ENCODE peak calls at places on chromosome 3, in seven cellular contexts. A, W, P, O, T, J and B are unnamed samples.

GRCh38 chr3:195227871-195228270 is 43.1 kb downstream of the XXYLT1 start:
- DNase-seq in T (no peak), J (no peak), W (no peak), P (no peak), O (no peak), A (peak), B (no peak)

GRCh38 chr3:8784676-8785435 is 15.4 kb upstream of the OXTR start:
- DNase-seq in W (no peak), T (no peak), O (no peak), A (no peak), J (no peak), P (no peak), B (no peak)

GRCh38 chr3:54960066-54960465 is 32.2 kb upstream of the LRTM1 start:
- DNase-seq in P (no peak), T (no peak), A (no peak), J (peak), O (peak), W (no peak), B (no peak)

GRCh38 chr3:169813757-169814517 is 1.2 kb upstream of the LRRC34 start:
- DNase-seq in J (no peak), P (no peak), A (peak), O (no peak), W (no peak), T (peak), B (peak)

GRCh38 chr3:149989307-149989706 is 18.6 kb upstream of the PFN2 start:
- DNase-seq in O (no peak), J (no peak), P (no peak), T (no peak), A (no peak), W (no peak), B (no peak)

GRCh38 chr3:142657033-142657432 is 60.8 kb downstream of the PLS1 start:
- DNase-seq in O (no peak), T (no peak), P (no peak), A (no peak), W (no peak), J (no peak), B (no peak)

GRCh38 chr3:114318295-114318694 is 24.5 kb downstream of the TIGIT start:
- DNase-seq in W (no peak), O (no peak), J (no peak), T (no peak), A (no peak), P (no peak), B (no peak)

GRCh38 chr3:149462051-149462450 is 12.4 kb upstream of the TM4SF4 start:
- DNase-seq in T (no peak), A (no peak), W (no peak), P (no peak), J (no peak), O (no peak), B (no peak)

GRCh38 chr3:52228751-52229291 is 3.4 kb upstream of the TLR9 start:
- DNase-seq in W (no peak), J (no peak), P (peak), A (peak), T (no peak), O (no peak), B (no peak)

GRCh38 chr3:38361496-38361895 is 14.9 kb downstream of the XYLB start:
- DNase-seq in A (no peak), P (no peak), W (no peak), T (no peak), O (no peak), J (no peak), B (no peak)

GRCh38 chr3:16211176-16211904 is 36.9 kb downstream of the GALNT15 start:
- DNase-seq in T (no peak), P (no peak), J (no peak), A (no peak), O (no peak), W (no peak), B (no peak)

GRCh38 chr3:140493271-140493670 is 184.6 kb upstream of the TRIM42 start:
- DNase-seq in W (no peak), A (no peak), T (no peak), P (no peak), J (no peak), O (no peak), B (no peak)

GRCh38 chr3:113166719-113167492 is 44.5 kb upstream of the BOC start:
- DNase-seq in W (peak), J (peak), O (peak), P (peak), T (peak), A (peak), B (peak)

GRCh38 chr3:117622130-117622841 is 912.7 kb downstream of the TUSC7 start:
- DNase-seq in A (no peak), P (no peak), W (no peak), T (peak), J (peak), O (peak), B (no peak)

GRCh38 chr3:94417963-94418455 is 355.1 kb downstream of the NSUN3 start:
- DNase-seq in P (peak), W (no peak), T (no peak), A (peak), J (no peak), O (no peak), B (no peak)

GRCh38 chr3:71028802-71029201 is 554.7 kb downstream of the FOXP1 start:
- DNase-seq in W (peak), P (no peak), A (no peak), O (no peak), T (no peak), J (no peak), B (no peak)

GRCh38 chr3:71031914-71032521 is 551.5 kb downstream of the FOXP1 start:
- DNase-seq in W (peak), O (no peak), T (no peak), A (no peak), J (no peak), P (peak), B (no peak)

GRCh38 chr3:71030748-71031147 is 552.8 kb downstream of the FOXP1 start:
- DNase-seq in O (no peak), A (no peak), J (no peak), P (no peak), W (no peak), T (no peak), B (no peak)

GRCh38 chr3:71029770-71030169 is 553.8 kb downstream of the FOXP1 start:
- DNase-seq in W (no peak), A (no peak), T (no peak), O (no peak), J (no peak), P (no peak), B (no peak)

GRCh38 chr3:71031151-71031550 is 552.4 kb downstream of the FOXP1 start:
- DNase-seq in J (no peak), O (no peak), P (no peak), T (no peak), W (no peak), A (no peak), B (no peak)
- H3K27ac ChIP-seq in J (no peak), O (no peak), P (no peak), T (no peak), W (peak), A (no peak), B (no peak)

GRCh38 chr3:188686319-188686718 is 485.5 kb upstream of the TPRG1 start:
- DNase-seq in T (no peak), A (no peak), O (no peak), W (no peak), J (no peak), P (no peak), B (no peak)

GRCh38 chr3:188689101-188689574 is 482.6 kb upstream of the TPRG1 start:
- DNase-seq in T (no peak), J (peak), A (no peak), W (no peak), P (peak), O (peak), B (no peak)

GRCh38 chr3:188685789-188686188 is 486.0 kb upstream of the TPRG1 start:
- DNase-seq in T (no peak), P (no peak), J (no peak), W (no peak), O (no peak), A (no peak), B (no peak)

GRCh38 chr3:188690076-188690475 is 481.7 kb upstream of the TPRG1 start:
- DNase-seq in A (no peak), W (no peak), O (no peak), P (no peak), J (no peak), T (no peak), B (no peak)

GRCh38 chr3:188687389-188687788 is 484.4 kb upstream of the TPRG1 start:
- DNase-seq in J (peak), T (peak), W (no peak), O (peak), P (no peak), A (no peak), B (no peak)
- H3K27ac ChIP-seq in J (peak), T (no peak), W (peak), O (no peak), P (no peak), A (no peak), B (no peak)

DNA sequence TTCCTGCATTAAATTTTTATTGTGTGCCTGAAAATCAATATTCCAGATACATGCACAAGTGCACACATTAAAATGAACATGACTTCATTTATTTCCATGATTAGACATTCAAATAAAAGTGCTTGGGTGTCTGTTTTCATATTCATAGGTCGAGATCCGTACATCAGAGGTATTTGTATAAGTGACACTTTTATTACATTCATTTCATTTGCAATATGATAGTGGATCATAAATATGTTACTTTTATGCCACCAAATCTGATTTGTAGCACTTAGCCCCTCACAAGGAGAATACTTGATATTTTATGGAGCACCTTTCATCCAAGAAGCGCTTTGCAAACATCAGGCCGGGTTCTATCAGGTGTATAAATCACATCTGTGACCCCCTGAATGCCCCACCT is 100.7 kb downstream of the TOP2B start:
- DNase-seq in W (no peak), T (no peak), J (no peak), P (no peak), O (no peak), A (no peak), B (no peak)
- H3K27ac ChIP-seq in W (no peak), T (no peak), J (no peak), P (no peak), O (no peak), A (no peak), B (no peak)

DNA sequence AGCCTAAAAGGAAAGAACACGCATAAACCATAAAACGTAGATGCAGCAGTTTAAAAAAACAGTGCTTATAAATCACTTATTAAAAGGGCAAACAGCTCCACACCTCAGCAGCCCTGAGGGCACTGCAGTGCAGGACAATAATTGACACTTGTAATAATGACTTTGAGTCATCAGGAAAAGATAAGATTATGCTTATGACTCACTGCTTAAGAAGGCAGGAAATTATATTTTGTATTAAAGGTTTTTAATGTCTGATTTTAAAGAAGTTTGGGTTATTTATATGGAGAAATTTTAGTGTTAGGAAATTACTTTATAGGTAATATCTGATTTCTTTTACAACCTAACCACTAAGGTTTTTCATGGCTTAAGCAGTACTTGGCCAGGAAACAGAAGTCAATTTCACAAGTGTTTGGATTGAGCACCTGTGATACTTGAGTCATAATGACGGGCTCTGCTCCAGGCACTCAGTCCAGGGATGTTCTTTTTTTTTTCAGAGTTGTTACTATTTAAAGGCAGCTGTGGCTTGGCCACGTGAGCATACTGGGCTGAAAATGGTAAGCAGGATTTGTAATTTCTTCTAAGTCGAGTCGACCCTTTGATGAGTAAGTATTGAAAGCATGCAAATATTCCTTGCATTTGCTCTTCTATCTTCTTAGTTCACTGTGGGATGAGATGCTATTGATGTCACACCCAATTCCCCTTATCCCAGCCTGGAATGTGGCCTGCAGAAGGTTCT is 21.6 kb upstream of the SLC6A20 start:
- DNase-seq in T (no peak), W (no peak), O (peak), P (no peak), A (no peak), J (peak), B (peak)
- H3K27ac ChIP-seq in T (no peak), W (peak), O (peak), P (no peak), A (no peak), J (peak), B (no peak)

GRCh38 chr3:24525557-24525956 is 30.9 kb upstream of the THRB start:
- DNase-seq in J (no peak), O (no peak), A (no peak), T (no peak), W (no peak), P (no peak), B (no peak)
- H3K27ac ChIP-seq in J (no peak), O (no peak), A (no peak), T (no peak), W (no peak), P (no peak), B (no peak)